ENCODE peak calls at places on chromosome 13, in seven cellular contexts. T is dermis blood vessel endothelial cell; J is neural progenitor cell; U is EL; H is fibroblast of pulmonary artery; S is activated CD8-positive, alpha-beta T cell treated with anti-CD3 and anti-CD28 coated beads, Interleukin-2, amount 10 ng/mL, durations not matched to agents 7 days and 5 days; P is Kasumi-1. V is an unnamed sample.

GRCh38 chr13:111328803-111329410 is 8.5 kb downstream of the TEX29 start:
- DNase-seq in T (no peak), J (no peak), U (no peak), H (no peak), S (no peak), P (no peak), V (no peak)

GRCh38 chr13:67097856-67098255 is 132.3 kb downstream of the PCDH9 start:
- DNase-seq in T (no peak), J (no peak), U (no peak), H (no peak), S (no peak), P (no peak), V (no peak)

GRCh38 chr13:54433511-54434206 is 1405.0 kb downstream of the OLFM4 start:
- DNase-seq in T (no peak), J (no peak), U (no peak), H (no peak), S (no peak), P (no peak), V (no peak)

GRCh38 chr13:32802159-32802558 is 214.1 kb upstream of the KL start:
- DNase-seq in T (no peak), J (no peak), U (no peak), H (peak; percentile 13), S (no peak), P (no peak), V (no peak)

GRCh38 chr13:77300176-77301141 is 26.4 kb downstream of the MYCBP2 start:
- DNase-seq in T (peak; percentile 43), J (no peak), U (peak; percentile 74), H (peak; percentile 86), S (no peak), P (peak; percentile 47), V (no peak)

GRCh38 chr13:73303858-73304257 is 245.1 kb downstream of the KLF5 start:
- DNase-seq in T (peak; percentile 4), J (no peak), U (peak; percentile 40), H (peak; percentile 10), S (no peak), P (no peak), V (no peak)

GRCh38 chr13:90091611-90092010 is 1255.9 kb upstream of the MIR17HG start:
- DNase-seq in T (no peak), J (no peak), U (no peak), H (no peak), S (no peak), P (peak; percentile 38), V (no peak)

GRCh38 chr13:89486721-89487120 is 1815.5 kb downstream of the SLITRK5 start:
- DNase-seq in T (no peak), J (no peak), U (no peak), H (no peak), S (no peak), P (no peak), V (no peak)

GRCh38 chr13:83325454-83325853 is 556.8 kb downstream of the SLITRK1 start:
- DNase-seq in T (no peak), J (no peak), U (peak; percentile 80), H (peak; percentile 54), S (no peak), P (no peak), V (no peak)

GRCh38 chr13:52850396-52851152 is 2.1 kb upstream of the PCDH8 start:
- DNase-seq in T (peak; percentile 61), J (peak; percentile 93), U (peak; percentile 47), H (peak; percentile 53), S (peak; percentile 64), P (peak; percentile 83), V (peak; percentile 93)

GRCh38 chr13:100818706-100819105 is 144.1 kb upstream of the TMTC4 start:
- DNase-seq in T (no peak), J (no peak), U (no peak), H (no peak), S (no peak), P (no peak), V (no peak)

GRCh38 chr13:114108141-114108761 is 24.2 kb downstream of the RASA3 start:
- DNase-seq in T (no peak), J (no peak), U (no peak), H (no peak), S (no peak), P (no peak), V (no peak)

GRCh38 chr13:77448689-77449088 is 86.8 kb upstream of the SCEL start:
- DNase-seq in T (no peak), J (no peak), U (no peak), H (no peak), S (no peak), P (peak; percentile 11), V (peak; percentile 23)

GRCh38 chr13:28532226-28533048 is 37.5 kb upstream of the FLT1 start:
- DNase-seq in T (peak; percentile 62), J (peak; percentile 70), U (peak; percentile 55), H (no peak), S (no peak), P (no peak), V (peak; percentile 81)

GRCh38 chr13:30971575-30971974 is 39.1 kb downstream of the TEX26 start:
- DNase-seq in T (no peak), J (no peak), U (no peak), H (peak; percentile 49), S (no peak), P (no peak), V (no peak)

GRCh38 chr13:28611021-28611420 is 47.9 kb upstream of the POMP start:
- DNase-seq in T (peak; percentile 17), J (no peak), U (peak; percentile 19), H (no peak), S (peak; percentile 24), P (no peak), V (no peak)

GRCh38 chr13:33676700-33677048 is 141.3 kb upstream of the RFC3 start:
- DNase-seq in T (peak; percentile 76), J (no peak), U (peak; percentile 64), H (peak; percentile 67), S (no peak), P (peak; percentile 4), V (no peak)

GRCh38 chr13:95603887-95604533 is 40.5 kb downstream of the DZIP1 start:
- DNase-seq in T (peak; percentile 77), J (no peak), U (no peak), H (peak; percentile 68), S (no peak), P (no peak), V (no peak)

GRCh38 chr13:33999830-34000605 is 182.1 kb downstream of the RFC3 start:
- DNase-seq in T (no peak), J (no peak), U (no peak), H (no peak), S (no peak), P (no peak), V (no peak)

GRCh38 chr13:79423801-79424642 is 18.0 kb upstream of the RBM26 start:
- DNase-seq in T (peak; percentile 72), J (peak; percentile 34), U (peak; percentile 57), H (peak; percentile 80), S (no peak), P (peak; percentile 74), V (peak; percentile 23)

GRCh38 chr13:45206340-45206739 is 5.5 kb upstream of the KCTD4 start:
- DNase-seq in T (peak; percentile 89), J (no peak), U (peak; percentile 93), H (peak; percentile 92), S (no peak), P (no peak), V (no peak)

GRCh38 chr13:19845758-19846157 is 17.7 kb downstream of the ZMYM5 start:
- DNase-seq in T (peak; percentile 79), J (no peak), U (peak; percentile 97), H (peak; percentile 97), S (no peak), P (no peak), V (peak; percentile 17)

GRCh38 chr13:20709369-20709768 is 5.9 kb downstream of the IL17D start:
- DNase-seq in T (no peak), J (no peak), U (no peak), H (no peak), S (no peak), P (no peak), V (no peak)

GRCh38 chr13:113886561-113887112 is 22.8 kb upstream of the GAS6 start:
- DNase-seq in T (no peak), J (no peak), U (no peak), H (no peak), S (no peak), P (no peak), V (no peak)